ENCODE peak calls at places on chromosomes 7 and 10, in five cellular contexts. Q, A, G, I and V are unnamed samples.

GRCh38 chr7:40673285-40673684 is 538.5 kb downstream of the SUGCT start:
- DNase-seq in G (no peak), I (no peak), A (no peak), Q (peak; percentile 55), V (no peak)

GRCh38 chr7:135659159-135659837 is 3.0 kb upstream of the STMP1 start:
- DNase-seq in G (no peak), A (no peak), Q (no peak), I (no peak), V (no peak)

GRCh38 chr10:133258818-133259602 is 17.7 kb downstream of the ADAM8 start:
- DNase-seq in G (peak; percentile 97), Q (peak; percentile 99), A (no peak), I (peak; percentile 70), V (peak; percentile 88)

GRCh38 chr10:99431190-99431549 is 746 bp upstream of the GOT1 start:
- DNase-seq in I (no peak), A (peak; percentile 20), Q (peak; percentile 47), G (no peak), V (peak; percentile 89)

GRCh38 chr7:134901389-134902020 is 84.8 kb upstream of the AGBL3 start:
- DNase-seq in G (no peak), Q (no peak), I (no peak), A (no peak), V (no peak)

GRCh38 chr7:122638459-122638858 is 60.5 kb downstream of the RNF133 start:
- DNase-seq in Q (no peak), G (no peak), I (no peak), A (no peak), V (no peak)

GRCh38 chr10:75408911-75409885 is 7.6 kb upstream of the ZNF503 start:
- DNase-seq in G (peak; percentile 57), I (no peak), Q (peak; percentile 59), A (peak; percentile 64), V (peak; percentile 91)

GRCh38 chr7:85447004-85447403 is 260.1 kb upstream of the SEMA3D start:
- DNase-seq in Q (no peak), A (no peak), I (no peak), G (no peak), V (no peak)

GRCh38 chr7:99919814-99920618 is 686 bp upstream of the TRIM4 start:
- DNase-seq in G (no peak), A (no peak), Q (no peak), I (no peak), V (no peak)

GRCh38 chr7:46544396-46545008 is 623.4 kb upstream of the IGFBP3 start:
- DNase-seq in Q (peak; percentile 86), G (no peak), I (no peak), A (no peak), V (no peak)